ENCODE peak calls at places on chromosome 12, in six cellular contexts. E is IMR-90, B is choroid plexus epithelial cell, L is left ventricle myocardium inferior, D is K562, Q is fibroblast of the aortic adventitia. V is an unnamed sample.

GRCh38 chr12:70648831-70649230 is 11.6 kb upstream of the PTPRB start:
- DNase-seq in E (peak), B (peak), L (no peak), D (no peak), Q (peak), V (no peak)

GRCh38 chr12:11906284-11906935 is 164.3 kb upstream of the BCL2L14 start:
- DNase-seq in E (peak), B (peak), L (no peak), D (no peak), Q (peak), V (no peak)

GRCh38 chr12:4270016-4270669 is 3.4 kb upstream of the CCND2 start:
- DNase-seq in E (no peak), B (no peak), L (no peak), D (peak), Q (no peak), V (peak)

GRCh38 chr12:82593901-82594396 is 92.8 kb upstream of the TMTC2 start:
- DNase-seq in E (no peak), B (no peak), L (no peak), D (no peak), Q (no peak), V (no peak)

GRCh38 chr12:89552376-89552775 is 26.5 kb upstream of the POC1B start:
- DNase-seq in E (peak), B (peak), L (no peak), D (no peak), Q (no peak), V (no peak)

GRCh38 chr12:53048033-53048779 is 1.7 kb upstream of the TNS2 start:
- DNase-seq in E (no peak), B (no peak), L (peak), D (peak), Q (no peak), V (peak)

GRCh38 chr12:113233967-113234366 is 12.7 kb downstream of the TPCN1 start:
- DNase-seq in E (no peak), B (no peak), L (no peak), D (no peak), Q (no peak), V (no peak)

GRCh38 chr12:107196681-107197080 is 103.3 kb upstream of the CRY1 start:
- DNase-seq in E (peak), B (peak), L (no peak), D (no peak), Q (peak), V (no peak)

GRCh38 chr12:74051848-74052247 is 485.8 kb upstream of the ATXN7L3B start:
- DNase-seq in E (no peak), B (no peak), L (no peak), D (no peak), Q (no peak), V (no peak)

GRCh38 chr12:90896164-90896563 is 58.8 kb downstream of the CCER1 start:
- DNase-seq in E (peak), B (peak), L (no peak), D (no peak), Q (peak), V (no peak)

GRCh38 chr12:58443273-58443980 is 476.9 kb downstream of the LRIG3 start:
- DNase-seq in E (peak), B (peak), L (no peak), D (no peak), Q (peak), V (peak)

GRCh38 chr12:104748790-104749189 is 209.3 kb downstream of the SLC41A2 start:
- DNase-seq in E (peak), B (no peak), L (no peak), D (no peak), Q (peak), V (no peak)

GRCh38 chr12:71704920-71705319 is 19.0 kb downstream of the TMEM19 start:
- DNase-seq in E (no peak), B (no peak), L (no peak), D (no peak), Q (no peak), V (no peak)
- TF ChIP-seq CTCF in E (no peak), B (no peak), L (no peak), D (no peak), Q (no peak), V (no peak)

GRCh38 chr12:45462506-45462905 is 246.6 kb downstream of the ANO6 start:
- DNase-seq in E (no peak), B (no peak), L (no peak), D (no peak), Q (no peak), V (no peak)

GRCh38 chr12:45458854-45459807 is 243.2 kb downstream of the ANO6 start:
- DNase-seq in E (peak), B (peak), L (no peak), D (no peak), Q (peak), V (no peak)

GRCh38 chr12:45469902-45470301 is 254.0 kb downstream of the ANO6 start:
- DNase-seq in E (no peak), B (no peak), L (no peak), D (no peak), Q (no peak), V (no peak)

GRCh38 chr12:45468751-45469615 is 253.1 kb downstream of the ANO6 start:
- DNase-seq in E (no peak), B (no peak), L (no peak), D (no peak), Q (no peak), V (no peak)

DNA sequence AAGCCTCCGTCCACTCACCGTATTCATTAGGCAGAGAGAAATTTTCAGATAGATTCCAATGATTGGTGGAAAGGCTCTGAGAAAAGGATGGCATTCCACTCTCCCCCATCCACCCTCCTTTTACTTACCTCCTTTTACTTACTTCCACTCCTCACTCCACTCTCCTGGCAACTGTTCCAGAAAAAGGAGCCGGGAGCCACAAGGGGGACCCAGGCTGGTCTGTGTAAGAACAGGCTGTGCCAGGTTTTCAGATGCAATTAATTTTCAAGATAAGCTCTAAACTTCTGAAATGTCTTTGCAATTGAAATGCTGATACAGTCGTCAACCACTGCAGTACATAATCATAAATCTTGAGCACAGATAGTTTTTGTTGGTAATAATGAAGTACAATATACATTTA is 248.8 kb downstream of the ANO6 start:
- DNase-seq in E (no peak), B (peak), L (no peak), D (no peak), Q (no peak), V (no peak)
- TF ChIP-seq CTCF in E (no peak), B (peak), L (peak), D (no peak), Q (peak), V (no peak)

DNA sequence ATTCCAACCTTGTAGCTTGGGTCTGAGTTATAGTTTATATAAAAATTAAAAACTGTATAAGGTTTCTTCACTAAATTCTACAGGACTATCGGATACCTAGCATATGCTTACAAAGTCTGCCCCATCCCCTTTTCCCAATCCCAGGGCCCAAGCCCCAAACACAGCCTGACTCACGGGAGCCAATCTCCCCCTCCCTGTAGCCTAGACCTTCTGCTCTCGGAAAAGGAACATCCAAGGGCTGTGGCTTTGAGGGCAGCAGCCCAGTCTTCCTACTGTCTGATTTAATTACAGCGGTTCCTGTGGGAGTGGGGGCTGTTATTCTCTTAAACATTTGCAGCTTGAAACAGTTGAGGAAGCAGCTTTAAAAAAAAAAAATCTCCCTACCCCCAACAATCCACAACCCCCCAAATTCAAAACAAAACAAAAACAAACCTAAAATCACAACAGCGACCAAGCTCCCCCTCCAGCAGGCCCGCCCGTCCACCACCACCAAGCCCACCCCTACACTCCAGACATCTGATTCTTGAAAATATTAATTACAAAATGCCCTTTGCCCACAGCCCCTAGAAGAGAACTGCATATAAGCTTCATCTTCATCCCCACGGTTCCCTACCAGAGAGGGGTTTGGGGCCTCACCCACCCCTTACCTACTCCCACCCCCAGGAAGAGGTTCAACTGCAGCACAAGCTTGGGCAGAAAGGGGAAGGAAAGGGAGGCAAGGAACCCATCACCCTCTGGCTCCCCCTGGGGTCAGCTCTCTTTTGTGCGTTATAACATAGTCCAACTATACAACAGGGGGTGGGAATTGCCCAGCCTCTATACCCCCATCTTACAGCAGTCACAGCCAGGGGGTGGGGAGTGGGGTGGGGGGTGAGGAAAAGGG is 1.1 kb upstream of the PRKAG1 start:
- DNase-seq in E (peak), B (peak), L (no peak), D (peak), Q (peak), V (peak)
- TF ChIP-seq CTCF in E (peak), B (peak), L (no peak), D (peak), Q (peak), V (peak)

DNA sequence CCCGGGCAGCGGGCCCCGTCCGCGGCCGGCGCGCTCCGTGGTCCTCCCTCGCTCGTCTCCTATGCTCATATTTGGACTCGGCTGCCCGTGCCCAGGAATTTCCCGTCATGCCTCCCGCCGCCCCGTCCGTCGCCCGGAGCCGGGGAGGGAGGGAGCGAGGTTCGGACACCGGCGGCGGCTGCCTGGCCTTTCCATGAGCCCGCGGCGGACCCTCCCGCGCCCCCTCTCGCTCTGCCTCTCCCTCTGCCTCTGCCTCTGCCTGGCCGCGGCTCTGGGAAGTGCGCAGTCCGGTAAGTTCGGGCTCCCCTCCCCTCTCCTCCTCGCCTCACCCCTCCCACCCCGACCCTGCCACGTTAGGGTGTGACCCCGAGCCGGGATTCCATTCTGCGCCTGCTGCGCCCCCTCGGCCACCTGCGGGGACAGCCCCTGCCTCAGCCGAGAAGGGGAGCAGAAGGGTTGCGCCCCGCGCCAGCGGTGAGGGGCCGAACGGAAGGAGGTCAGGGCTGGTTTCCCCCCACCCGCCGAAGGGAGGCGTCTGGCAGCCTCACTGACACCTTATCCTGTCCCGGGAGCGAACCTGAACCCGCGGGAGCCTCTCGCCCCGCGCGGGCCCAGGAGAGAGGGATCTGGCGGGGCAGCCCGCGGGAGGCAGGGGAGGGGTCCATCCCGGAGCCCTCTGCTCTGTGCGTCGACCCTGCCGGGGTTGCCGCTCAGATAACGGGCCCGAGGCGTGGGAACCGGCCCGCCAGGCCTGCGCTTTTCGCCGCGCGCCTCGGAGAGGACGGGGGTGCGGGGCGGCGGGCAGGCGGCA is at the start of gene MSRB3:
- DNase-seq in E (peak), B (peak), L (peak), D (peak), Q (peak), V (peak)
- TF ChIP-seq CTCF in E (no peak), B (peak), L (no peak), D (no peak), Q (peak), V (no peak)

GRCh38 chr12:124273630-124274029 is 21.3 kb upstream of the RFLNA start:
- DNase-seq in E (peak), B (peak), L (no peak), D (peak), Q (peak), V (peak)
- TF ChIP-seq CTCF in E (no peak), B (peak), L (no peak), D (peak), Q (peak), V (peak)

GRCh38 chr12:47816646-47817271 is 2.9 kb downstream of the HDAC7 start:
- DNase-seq in E (no peak), B (peak), L (no peak), D (no peak), Q (no peak), V (peak)

GRCh38 chr12:47818382-47818700 is 1.4 kb downstream of the HDAC7 start:
- DNase-seq in E (peak), B (no peak), L (no peak), D (peak), Q (no peak), V (no peak)

GRCh38 chr12:47818007-47818376 is 1.7 kb downstream of the HDAC7 start:
- DNase-seq in E (no peak), B (no peak), L (no peak), D (no peak), Q (no peak), V (no peak)

GRCh38 chr12:47818701-47819543 is 781 bp downstream of the HDAC7 start:
- DNase-seq in E (no peak), B (no peak), L (peak), D (peak), Q (no peak), V (peak)

DNA sequence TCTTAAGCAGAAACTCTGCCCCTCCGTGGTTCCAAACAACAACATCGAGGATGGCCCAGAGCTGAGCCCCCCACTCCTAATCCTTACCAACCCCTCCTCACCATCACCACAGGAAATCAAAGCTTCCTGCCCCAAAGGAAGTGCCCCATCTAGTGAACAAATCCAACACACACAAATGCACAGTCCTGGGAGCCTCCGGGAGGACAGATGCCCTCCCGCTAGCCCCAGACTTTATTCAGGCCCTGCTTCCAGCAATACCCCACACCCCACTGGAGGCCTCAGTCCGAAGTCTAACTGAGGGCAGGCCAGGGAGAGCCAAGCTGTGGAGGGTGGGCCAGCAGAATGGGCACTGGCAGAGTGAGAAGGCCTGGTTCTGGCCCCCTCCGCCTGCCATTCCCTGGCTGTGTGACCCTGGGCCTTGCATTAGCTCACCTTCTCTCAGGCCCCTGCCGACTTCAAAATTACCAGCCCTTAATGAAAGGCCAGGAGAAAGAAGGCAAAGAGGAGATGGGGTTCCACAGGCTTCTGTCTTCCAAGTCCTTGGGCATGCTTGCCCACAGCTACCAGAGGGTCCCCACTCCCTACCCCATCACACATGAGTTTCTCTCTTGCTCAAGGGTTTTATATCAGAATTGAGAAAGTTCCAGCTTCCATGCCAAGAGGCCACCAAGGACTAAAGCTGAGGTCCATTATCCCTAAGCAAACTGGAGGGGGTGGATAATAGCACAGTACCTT is 2.3 kb downstream of the HDAC7 start:
- DNase-seq in E (no peak), B (no peak), L (no peak), D (no peak), Q (no peak), V (no peak)
- TF ChIP-seq CTCF in E (peak), B (peak), L (peak), D (peak), Q (peak), V (no peak)

GRCh38 chr12:118358008-118358359 is 14.7 kb downstream of the TAOK3 start:
- DNase-seq in E (no peak), B (no peak), L (no peak), D (no peak), Q (no peak), V (no peak)

GRCh38 chr12:118355838-118356237 is 16.9 kb downstream of the TAOK3 start:
- DNase-seq in E (no peak), B (no peak), L (no peak), D (no peak), Q (no peak), V (no peak)

GRCh38 chr12:118358607-118359540 is 13.8 kb downstream of the TAOK3 start:
- DNase-seq in E (no peak), B (no peak), L (no peak), D (peak), Q (no peak), V (no peak)

GRCh38 chr12:118356809-118357326 is 15.8 kb downstream of the TAOK3 start:
- DNase-seq in E (peak), B (peak), L (no peak), D (no peak), Q (peak), V (no peak)

GRCh38 chr12:118357327-118358007 is 15.2 kb downstream of the TAOK3 start:
- DNase-seq in E (peak), B (peak), L (no peak), D (peak), Q (peak), V (no peak)
- TF ChIP-seq CTCF in E (no peak), B (no peak), L (no peak), D (no peak), Q (no peak), V (peak)

DNA sequence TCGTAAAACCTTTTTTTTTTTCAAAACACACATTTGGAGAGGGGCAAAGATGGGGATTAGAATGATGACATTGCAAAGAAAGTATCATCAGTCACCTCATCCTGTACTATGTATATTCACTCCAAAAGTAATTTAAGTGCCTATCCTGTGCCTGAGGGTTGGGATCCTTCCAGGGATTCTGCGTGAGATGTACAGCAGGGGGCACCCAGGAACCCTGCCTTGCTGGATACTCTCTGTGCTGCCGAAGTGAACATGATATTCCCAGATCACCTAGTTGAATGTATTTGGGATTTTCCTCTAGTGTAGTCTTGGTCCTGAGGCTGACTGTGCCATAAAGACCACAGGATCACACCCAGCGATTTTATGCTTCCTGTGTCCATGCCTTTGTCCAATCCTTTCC is 372.7 kb downstream of the IPO8 start:
- DNase-seq in E (no peak), B (peak), L (no peak), D (no peak), Q (no peak), V (no peak)
- TF ChIP-seq CTCF in E (no peak), B (peak), L (peak), D (peak), Q (no peak), V (no peak)